ENCODE peak calls at places on chromosomes 3 and 15, in six cellular contexts. D is CD4-positive, alpha-beta T cell; G is IMR-90; J is right atrium auricular region; T is HCT116; C is ovary. X is an unnamed sample.

GRCh38 chr3:173932624-173933023 is 535.1 kb downstream of the NLGN1 start:
- DNase-seq in D (no peak), G (peak; percentile 72), J (no peak), T (no peak), C (no peak), X (no peak)

GRCh38 chr15:37246065-37246464 is 145.7 kb upstream of the MEIS2 start:
- DNase-seq in D (no peak), G (no peak), J (no peak), T (no peak), C (no peak), X (no peak)

GRCh38 chr3:124860599-124860998 is 26.6 kb downstream of the ITGB5 start:
- DNase-seq in D (no peak), G (peak; percentile 96), J (peak; percentile 89), T (peak; percentile 80), C (peak; percentile 63), X (no peak)

GRCh38 chr3:18442743-18443669 is 17.9 kb upstream of the SATB1 start:
- DNase-seq in D (no peak), G (no peak), J (no peak), T (no peak), C (no peak), X (no peak)

GRCh38 chr3:140573011-140573410 is 104.9 kb upstream of the TRIM42 start:
- DNase-seq in D (no peak), G (no peak), J (no peak), T (no peak), C (peak; percentile 31), X (no peak)

GRCh38 chr15:75360856-75361255 is 7.6 kb downstream of the MAN2C1 start:
- DNase-seq in D (no peak), G (no peak), J (no peak), T (no peak), C (no peak), X (no peak)

GRCh38 chr3:52004158-52004787 is 8.6 kb upstream of the RPL29 start:
- DNase-seq in D (no peak), G (peak; percentile 48), J (no peak), T (no peak), C (no peak), X (no peak)

GRCh38 chr15:41827290-41827879 is 507 bp upstream of the JMJD7 start:
- DNase-seq in D (no peak), G (no peak), J (no peak), T (no peak), C (no peak), X (peak; percentile 15)

GRCh38 chr15:31440754-31441298 is 114.2 kb downstream of the KLF13 start:
- DNase-seq in D (peak; percentile 44), G (peak; percentile 27), J (no peak), T (no peak), C (peak; percentile 42), X (no peak)

GRCh38 chr3:114764056-114764492 is 383.0 kb downstream of the ZBTB20 start:
- DNase-seq in D (no peak), G (peak; percentile 28), J (no peak), T (no peak), C (no peak), X (no peak)

GRCh38 chr15:49760749-49761148 is 139.9 kb downstream of the DTWD1 start:
- DNase-seq in D (no peak), G (no peak), J (no peak), T (no peak), C (no peak), X (no peak)
- H3K9me3 ChIP-seq in D (peaks cover 29% of the 10 kb centered on the region), G (peaks cover 13% of the 10 kb centered on the region), J (peaks cover 60% of the 10 kb centered on the region), T (peaks cover 9% of the 10 kb centered on the region), C (no peaks in the 10 kb centered on the region), X (peaks cover 3% of the 10 kb centered on the region)

DNA sequence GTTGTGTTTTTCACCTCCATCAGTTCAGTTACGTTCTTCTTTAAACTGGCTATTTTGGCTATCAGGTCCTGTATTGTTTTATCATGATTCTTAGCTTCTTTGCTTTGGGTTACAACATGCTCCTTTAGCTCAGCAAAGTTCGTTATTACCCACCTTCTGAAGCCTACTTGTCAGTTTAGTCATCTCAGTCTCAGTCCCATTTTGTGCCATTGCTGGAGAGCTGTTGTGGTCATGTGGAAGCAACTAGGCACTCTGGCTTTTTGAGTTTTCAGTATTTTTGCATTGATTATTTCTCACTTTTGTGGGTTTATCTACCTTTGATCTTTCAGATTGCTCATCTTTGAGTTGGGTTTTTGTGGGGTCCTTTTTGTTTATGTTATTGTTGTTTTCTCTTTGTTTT is 151.3 kb downstream of the CFAP20DC start:
- DNase-seq in D (no peak), G (no peak), J (no peak), T (no peak), C (no peak), X (no peak)
- H3K9me3 ChIP-seq in D (no peaks in the 10 kb centered on the region), G (no peaks in the 10 kb centered on the region), J (no peaks in the 10 kb centered on the region), T (no peaks in the 10 kb centered on the region), C (no peaks in the 10 kb centered on the region), X (no peaks in the 10 kb centered on the region)

GRCh38 chr3:44419923-44420650 is 57.4 kb downstream of the ZNF445 start:
- DNase-seq in D (no peak), G (no peak), J (no peak), T (no peak), C (no peak), X (no peak)
- H3K9me3 ChIP-seq in D (no peaks in the 10 kb centered on the region), G (no peaks in the 10 kb centered on the region), J (no peaks in the 10 kb centered on the region), T (no peaks in the 10 kb centered on the region), C (no peaks in the 10 kb centered on the region), X (no peaks in the 10 kb centered on the region)

GRCh38 chr15:25250011-25250596 is 188.7 kb downstream of the UBE3A start:
- DNase-seq in D (no peak), G (no peak), J (peak; percentile 47), T (no peak), C (no peak), X (no peak)
- H3K9me3 ChIP-seq in D (peaks cover 12% of the 10 kb centered on the region), G (peaks cover 55% of the 10 kb centered on the region), J (peaks cover 1% of the 10 kb centered on the region), T (peaks cover 5% of the 10 kb centered on the region), C (no peaks in the 10 kb centered on the region), X (no peaks in the 10 kb centered on the region)

GRCh38 chr15:73153447-73153846 is 101.2 kb downstream of the NEO1 start:
- DNase-seq in D (no peak), G (no peak), J (no peak), T (no peak), C (no peak), X (no peak)
- H3K9me3 ChIP-seq in D (peaks cover 14% of the 10 kb centered on the region), G (peaks cover 6% of the 10 kb centered on the region), J (peaks cover 25% of the 10 kb centered on the region), T (peaks cover 4% of the 10 kb centered on the region), C (no peaks in the 10 kb centered on the region), X (peaks cover 16% of the 10 kb centered on the region)

DNA sequence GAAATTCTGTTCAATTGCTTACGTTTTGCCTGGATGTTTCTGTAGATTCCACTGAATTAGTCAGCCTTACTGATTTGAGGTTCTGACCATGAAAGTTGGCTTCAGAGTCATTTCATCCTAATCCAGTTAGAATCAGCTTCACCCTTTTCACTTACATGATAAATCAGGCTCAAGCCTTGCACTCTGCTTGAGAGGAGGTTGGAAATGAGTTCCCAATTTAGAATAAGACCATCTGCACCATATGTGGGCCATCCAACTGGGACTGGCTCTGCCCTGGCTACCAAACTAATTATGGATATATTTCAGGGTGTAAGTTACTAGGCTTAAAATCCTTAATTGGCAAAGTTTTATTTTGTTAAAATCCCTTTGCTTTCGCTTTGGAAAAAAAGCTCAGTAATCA is 255.7 kb downstream of the CHL1 start:
- DNase-seq in D (no peak), G (no peak), J (no peak), T (no peak), C (no peak), X (no peak)
- H3K9me3 ChIP-seq in D (no peaks in the 10 kb centered on the region), G (peaks cover 3% of the 10 kb centered on the region), J (no peaks in the 10 kb centered on the region), T (peaks cover 10% of the 10 kb centered on the region), C (no peaks in the 10 kb centered on the region), X (no peaks in the 10 kb centered on the region)